ENCODE peak calls at places on chromosomes 2 and 18, in six cellular contexts. S is neuronal stem cell, K is IMR-90, R is trophoblast cell, G is mesendoderm, P is mesenchymal stem cell. J is an unnamed sample.
A peak's percentile ranks its signal among the peaks of the same experiment; 100 is the strongest.

GRCh38 chr2:98615481-98615880 is 7.1 kb downstream of the UNC50 start:
- DNase-seq in S (no peak), K (no peak), R (peak; percentile 61), G (peak; percentile 60), P (peak; percentile 20), J (no peak)

GRCh38 chr2:61470965-61471904 is at the start of gene USP34:
- DNase-seq in S (peak; percentile 90), K (peak; percentile 95), R (peak; percentile 90), G (peak; percentile 97), P (peak; percentile 97), J (peak; percentile 91)

GRCh38 chr2:180695570-180695969 is 284.8 kb upstream of the UBE2E3 start:
- DNase-seq in S (no peak), K (no peak), R (no peak), G (no peak), P (no peak), J (no peak)

GRCh38 chr18:33269223-33269622 is 171.3 kb downstream of the CCDC178 start:
- DNase-seq in S (no peak), K (no peak), R (no peak), G (peak; percentile 77), P (no peak), J (no peak)

GRCh38 chr2:197042613-197043248 is 116.2 kb upstream of the PGAP1 start:
- DNase-seq in S (no peak), K (peak; percentile 11), R (no peak), G (no peak), P (no peak), J (no peak)

GRCh38 chr2:120432293-120432975 is 86.5 kb downstream of the INHBB start:
- DNase-seq in S (no peak), K (no peak), R (no peak), G (no peak), P (no peak), J (peak; percentile 34)

GRCh38 chr18:21110667-21111350 is 804 bp downstream of the ROCK1 start:
- DNase-seq in S (peak; percentile 29), K (peak; percentile 46), R (peak; percentile 48), G (peak; percentile 60), P (peak; percentile 56), J (peak; percentile 38)

GRCh38 chr2:108324531-108325256 is 36.0 kb downstream of the SULT1C2 start:
- DNase-seq in S (no peak), K (peak; percentile 85), R (no peak), G (no peak), P (peak; percentile 63), J (no peak)

GRCh38 chr2:164023896-164024295 is 288.1 kb upstream of the FIGN start:
- DNase-seq in S (no peak), K (no peak), R (no peak), G (no peak), P (no peak), J (no peak)

GRCh38 chr2:215652432-215652831 is 216.6 kb upstream of the FN1 start:
- DNase-seq in S (no peak), K (peak; percentile 93), R (no peak), G (no peak), P (peak; percentile 21), J (no peak)

GRCh38 chr2:215505044-215505786 is 69.3 kb upstream of the FN1 start:
- DNase-seq in S (no peak), K (peak; percentile 89), R (no peak), G (peak; percentile 47), P (peak; percentile 41), J (no peak)

GRCh38 chr18:43620936-43621335 is 343.6 kb upstream of the SYT4 start:
- DNase-seq in S (peak; percentile 45), K (peak; percentile 5), R (peak; percentile 73), G (peak; percentile 52), P (peak; percentile 44), J (no peak)

GRCh38 chr18:70288851-70289328 is at the start of gene SOCS6:
- DNase-seq in S (peak; percentile 69), K (peak; percentile 66), R (peak; percentile 77), G (peak; percentile 79), P (peak; percentile 65), J (peak; percentile 57)

GRCh38 chr2:7022486-7022885 is 105.3 kb downstream of the RNF144A start:
- DNase-seq in S (no peak), K (no peak), R (no peak), G (no peak), P (no peak), J (no peak)

GRCh38 chr2:53312721-53313120 is 454.9 kb upstream of the CHAC2 start:
- DNase-seq in S (no peak), K (no peak), R (no peak), G (peak; percentile 19), P (no peak), J (no peak)

GRCh38 chr2:191013876-191014652 is at the start of gene STAT1:
- DNase-seq in S (peak; percentile 92), K (peak; percentile 93), R (peak; percentile 98), G (peak; percentile 94), P (peak; percentile 95), J (peak; percentile 95)

GRCh38 chr18:67265464-67266245 is 250.9 kb downstream of the DSEL start:
- DNase-seq in S (no peak), K (peak; percentile 79), R (peak; percentile 56), G (no peak), P (peak; percentile 73), J (no peak)

GRCh38 chr2:15302154-15302553 is 259.0 kb downstream of the NBAS start:
- DNase-seq in S (no peak), K (peak; percentile 74), R (no peak), G (no peak), P (peak; percentile 62), J (no peak)

GRCh38 chr2:15299904-15300528 is 261.1 kb downstream of the NBAS start:
- DNase-seq in S (no peak), K (peak; percentile 9), R (no peak), G (no peak), P (no peak), J (no peak)

GRCh38 chr2:15303874-15304273 is 257.3 kb downstream of the NBAS start:
- DNase-seq in S (no peak), K (no peak), R (no peak), G (no peak), P (no peak), J (no peak)

GRCh38 chr2:15300645-15301573 is 260.2 kb downstream of the NBAS start:
- DNase-seq in S (no peak), K (peak; percentile 5), R (no peak), G (no peak), P (no peak), J (no peak)

GRCh38 chr2:15298769-15299168 is 262.4 kb downstream of the NBAS start:
- DNase-seq in S (no peak), K (peak; percentile 90), R (peak; percentile 68), G (no peak), P (peak; percentile 46), J (no peak)
- H2BK120ac ChIP-seq in S (no peak overlapping the region), K (no peak overlapping the region), R (no peak overlapping the region), G (no peak overlapping the region), P (no peak overlapping the region), J (no peak overlapping the region)

GRCh38 chr2:75108937-75109482 is 90.3 kb downstream of the TACR1 start:
- DNase-seq in S (no peak), K (no peak), R (peak; percentile 40), G (no peak), P (no peak), J (no peak)

DNA sequence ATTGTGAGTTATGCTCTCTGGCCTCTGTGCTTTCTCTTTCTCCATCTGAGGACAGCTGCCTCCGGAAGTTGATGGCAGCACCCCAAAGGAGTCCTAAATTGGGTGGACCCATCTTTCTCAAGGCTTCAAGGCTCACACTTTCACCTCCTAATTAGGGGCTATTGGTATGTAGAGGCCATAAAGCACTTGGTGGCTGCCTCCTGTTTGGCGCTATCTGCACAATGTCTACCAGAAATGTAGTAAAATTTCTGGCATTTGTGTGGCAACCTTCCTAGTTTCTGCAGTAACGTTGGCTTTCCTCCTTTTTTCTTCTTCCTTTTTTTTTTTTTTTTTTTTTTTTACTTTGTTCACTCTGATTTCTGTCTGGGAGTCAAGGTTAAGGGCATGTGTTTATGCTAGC is 86.1 kb downstream of the TACR1 start:
- DNase-seq in S (no peak), K (no peak), R (no peak), G (no peak), P (no peak), J (no peak)
- H2BK120ac ChIP-seq in S (no peak overlapping the region), K (no peak overlapping the region), R (no peak overlapping the region), G (no peak overlapping the region), P (no peak overlapping the region), J (no peak overlapping the region)

DNA sequence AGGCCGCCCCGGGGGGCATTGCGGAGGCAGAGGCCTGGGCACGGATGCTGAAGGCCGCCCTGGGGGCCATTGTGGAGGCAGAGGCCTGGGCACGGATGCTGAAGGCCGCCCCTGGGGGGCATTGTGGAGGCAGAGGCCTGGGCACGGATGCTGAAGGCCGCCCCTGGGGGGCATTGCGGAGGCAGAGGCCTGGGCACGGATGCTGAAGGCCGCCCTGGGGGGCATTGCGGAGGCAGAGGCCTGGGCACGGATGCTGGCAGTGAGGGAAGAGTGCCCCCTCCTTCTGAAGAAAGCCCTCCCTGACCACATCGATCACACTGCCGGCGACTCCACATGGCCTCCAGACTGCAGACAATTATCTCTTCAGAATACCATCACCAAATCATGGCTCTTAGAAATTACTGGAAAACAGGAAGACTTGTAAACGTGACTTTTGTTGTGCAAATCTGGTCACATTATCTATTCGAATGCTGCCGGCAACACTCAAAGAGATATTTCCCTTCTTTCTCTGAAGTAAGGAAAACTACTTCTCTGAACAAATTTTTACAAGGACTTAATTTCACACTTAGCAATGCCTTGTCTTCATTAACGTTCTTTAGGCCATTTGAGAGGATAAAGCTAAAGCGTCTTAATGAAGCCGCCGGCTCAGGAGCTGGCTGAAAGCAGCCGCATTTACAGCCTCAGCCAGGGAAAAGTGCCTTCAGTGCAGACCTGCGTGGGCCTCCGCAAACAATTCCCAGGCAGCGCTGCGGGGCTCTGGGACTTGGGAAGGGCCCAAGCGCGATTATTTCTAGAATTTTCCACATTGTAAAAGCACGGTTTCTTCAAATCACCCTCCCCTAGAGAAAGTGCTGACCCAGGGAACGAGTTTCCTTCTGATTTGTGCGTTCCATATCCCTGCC is 18.1 kb upstream of the SNTG2 start:
- DNase-seq in S (no peak), K (no peak), R (no peak), G (no peak), P (no peak), J (no peak)
- H2BK120ac ChIP-seq in S (no peak overlapping the region), K (no peak overlapping the region), R (no peak overlapping the region), G (peak overlapping the region; percentile 68), P (no peak overlapping the region), J (no peak overlapping the region)

GRCh38 chr2:100411841-100412292 is 5.6 kb downstream of the CHST10 start:
- DNase-seq in S (no peak), K (no peak), R (no peak), G (no peak), P (no peak), J (peak; percentile 51)

GRCh38 chr2:100413586-100413985 is 3.9 kb downstream of the CHST10 start:
- DNase-seq in S (no peak), K (no peak), R (no peak), G (peak; percentile 16), P (no peak), J (no peak)

GRCh38 chr2:100409975-100410647 is 7.4 kb downstream of the CHST10 start:
- DNase-seq in S (no peak), K (no peak), R (peak; percentile 93), G (no peak), P (no peak), J (no peak)

GRCh38 chr2:100409461-100409860 is 8.0 kb downstream of the CHST10 start:
- DNase-seq in S (no peak), K (no peak), R (no peak), G (no peak), P (no peak), J (no peak)

DNA sequence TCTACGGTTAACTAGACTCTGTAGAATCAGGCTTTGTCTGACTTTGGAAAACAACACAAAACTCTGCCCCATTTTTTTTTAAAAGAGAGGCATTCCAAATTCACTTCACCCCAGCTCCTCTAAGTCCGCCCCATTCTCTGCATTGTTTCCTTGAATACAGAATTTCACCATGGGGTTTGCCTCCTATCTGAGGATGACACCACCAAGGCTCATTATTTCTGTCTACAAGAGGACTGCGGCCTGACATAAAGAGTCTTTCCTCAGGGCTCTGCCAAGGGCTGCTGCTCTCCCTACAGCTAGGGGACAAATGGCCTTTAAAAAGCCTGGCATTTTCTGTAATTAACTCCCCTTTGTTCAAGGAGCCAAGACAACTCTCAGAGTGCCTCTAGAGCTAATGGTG is 4.6 kb downstream of the CHST10 start:
- DNase-seq in S (peak; percentile 53), K (no peak), R (no peak), G (peak; percentile 8), P (no peak), J (no peak)
- H2BK120ac ChIP-seq in S (no peak overlapping the region), K (no peak overlapping the region), R (no peak overlapping the region), G (no peak overlapping the region), P (no peak overlapping the region), J (no peak overlapping the region)